ENCODE peak calls at places on chromosomes 12 and 14, in seven cellular contexts. D, S, V, U, W, P and C are unnamed samples.

GRCh38 chr14:46048127-46048526 is 603.5 kb downstream of the RPL10L start:
- DNase-seq in S (no peak), D (peak), W (peak), P (peak), V (no peak), U (peak), C (no peak)

GRCh38 chr14:91154851-91155625 is 41.2 kb downstream of the DGLUCY start:
- DNase-seq in P (no peak), W (peak), U (peak), V (peak), D (no peak), S (no peak), C (peak)

GRCh38 chr14:105193916-105194782 is 13.0 kb upstream of the NUDT14 start:
- DNase-seq in U (no peak), P (no peak), V (peak), S (no peak), D (no peak), W (no peak), C (no peak)

GRCh38 chr14:75545907-75546306 is 23.6 kb downstream of the BATF start:
- DNase-seq in W (no peak), U (no peak), D (no peak), P (no peak), S (no peak), V (no peak), C (no peak)

GRCh38 chr14:51369814-51370213 is 129.8 kb downstream of the TMX1 start:
- DNase-seq in U (peak), V (no peak), S (no peak), W (no peak), P (peak), D (no peak), C (no peak)

GRCh38 chr14:94355191-94355794 is 32.2 kb upstream of the SERPINA6 start:
- DNase-seq in D (no peak), S (peak), V (peak), U (peak), W (peak), P (peak), C (peak)

GRCh38 chr12:47822386-47822785 is 2.7 kb upstream of the HDAC7 start:
- DNase-seq in V (no peak), W (no peak), U (no peak), S (no peak), D (no peak), P (no peak), C (no peak)

GRCh38 chr12:23855813-23856212 is 93.7 kb downstream of the SOX5 start:
- DNase-seq in W (no peak), D (no peak), U (no peak), S (no peak), V (no peak), P (no peak), C (no peak)

GRCh38 chr14:21860172-21860571 is 186.6 kb upstream of the OR4E1 start:
- DNase-seq in D (no peak), P (peak), U (peak), W (no peak), S (no peak), V (peak), C (no peak)

GRCh38 chr12:123083661-123084571 is 67.0 kb downstream of the PITPNM2 start:
- DNase-seq in S (no peak), W (no peak), D (no peak), V (no peak), U (no peak), P (no peak), C (no peak)

GRCh38 chr12:113244015-113244983 is 23.0 kb downstream of the TPCN1 start:
- DNase-seq in V (peak), S (peak), W (no peak), D (no peak), P (no peak), U (no peak), C (no peak)

GRCh38 chr12:62912644-62913043 is 22.3 kb downstream of the PPM1H start:
- DNase-seq in S (no peak), P (no peak), U (no peak), D (no peak), V (no peak), W (no peak), C (no peak)

GRCh38 chr12:91811481-91812287 is 334.0 kb downstream of the BTG1 start:
- DNase-seq in W (peak), P (peak), V (peak), S (peak), U (peak), D (peak), C (peak)

GRCh38 chr12:10361084-10361483 is 28.8 kb downstream of the KLRK1 start:
- DNase-seq in W (peak), S (no peak), U (no peak), P (no peak), D (no peak), V (peak), C (no peak)

GRCh38 chr14:35688427-35688826 is 120.7 kb downstream of the RALGAPA1 start:
- DNase-seq in U (no peak), W (no peak), P (no peak), V (no peak), S (no peak), D (no peak), C (no peak)

GRCh38 chr14:69615471-69616407 is 4.3 kb downstream of the SUSD6 start:
- DNase-seq in V (peak), S (no peak), U (no peak), P (no peak), D (peak), W (peak), C (peak)

GRCh38 chr14:104214411-104214810 is 76.0 kb downstream of the KIF26A start:
- DNase-seq in U (no peak), V (no peak), S (no peak), D (no peak), P (no peak), W (no peak), C (no peak)

GRCh38 chr14:101705733-101706508 is 55.6 kb upstream of the PPP2R5C start:
- DNase-seq in D (no peak), U (no peak), S (peak), W (peak), V (peak), P (peak), C (no peak)

GRCh38 chr14:24270537-24271133 is 762 bp downstream of the RABGGTA start:
- DNase-seq in V (no peak), U (no peak), S (no peak), W (peak), P (no peak), D (no peak), C (no peak)

GRCh38 chr12:127363392-127363791 is 903.6 kb upstream of the TMEM132C start:
- DNase-seq in U (peak), D (no peak), W (no peak), V (no peak), P (peak), S (no peak), C (no peak)

GRCh38 chr12:13196302-13196921 is at the start of gene EMP1:
- DNase-seq in U (peak), W (peak), P (no peak), S (peak), V (peak), D (peak), C (peak)

GRCh38 chr14:42110167-42110566 is 503.5 kb downstream of the LRFN5 start:
- DNase-seq in V (peak), W (peak), S (no peak), U (peak), P (no peak), D (peak), C (peak)

GRCh38 chr12:11694528-11694927 is 45.1 kb downstream of the ETV6 start:
- DNase-seq in S (no peak), P (no peak), V (no peak), W (no peak), D (no peak), U (no peak), C (no peak)

GRCh38 chr14:90717916-90718315 is 98.3 kb downstream of the TTC7B start:
- DNase-seq in W (peak), U (no peak), P (peak), D (peak), S (no peak), V (peak), C (no peak)

GRCh38 chr14:103115845-103116572 is 7.3 kb upstream of the TNFAIP2 start:
- DNase-seq in U (peak), P (no peak), S (no peak), W (peak), D (no peak), V (no peak), C (no peak)

GRCh38 chr12:6722863-6723262 is 983 bp upstream of the COPS7A start:
- DNase-seq in W (no peak), V (no peak), P (no peak), S (no peak), D (no peak), U (no peak), C (no peak)

GRCh38 chr12:93886533-93887511 is 209.6 kb downstream of the CRADD start:
- DNase-seq in W (peak), U (no peak), V (no peak), S (no peak), P (no peak), D (peak), C (peak)

GRCh38 chr14:28157289-28157869 is 609.2 kb upstream of the FOXG1 start:
- DNase-seq in V (no peak), W (no peak), S (no peak), U (no peak), P (no peak), D (no peak), C (no peak)

GRCh38 chr14:35401853-35402252 is 2.7 kb downstream of the NFKBIA start:
- DNase-seq in D (no peak), U (no peak), S (no peak), W (no peak), V (peak), P (no peak), C (no peak)

DNA sequence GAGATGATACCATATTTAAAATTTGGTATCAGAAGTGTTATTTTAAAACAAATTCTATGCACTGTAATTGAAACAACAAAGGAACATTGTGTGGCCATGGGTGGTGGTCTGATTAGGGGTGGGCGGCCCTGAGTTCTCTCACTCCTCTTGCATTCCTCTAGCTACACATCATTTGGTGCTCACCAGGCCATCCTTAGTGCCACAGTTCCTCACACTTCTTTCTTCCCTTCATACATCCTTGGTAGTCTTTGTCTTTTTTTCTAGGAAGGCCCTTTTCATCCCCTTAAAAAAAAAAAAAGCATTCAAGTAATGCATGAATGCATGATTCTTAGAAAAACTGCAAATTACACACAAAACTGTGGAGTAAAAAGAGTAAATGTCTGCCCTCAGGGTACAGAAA is 2.4 kb upstream of the MANSC4 start:
- DNase-seq in S (no peak), W (peak), U (no peak), D (no peak), P (no peak), V (no peak), C (no peak)
- H3K4me3 ChIP-seq in S (peak), W (no peak), U (peak), D (no peak), P (no peak), V (no peak), C (peak)

GRCh38 chr12:131163189-131163738 is 209.6 kb downstream of the ADGRD1 start:
- DNase-seq in U (no peak), V (no peak), W (no peak), D (no peak), S (no peak), P (no peak), C (no peak)
- H3K4me3 ChIP-seq in U (no peak), V (no peak), W (no peak), D (no peak), S (no peak), P (no peak), C (no peak)

DNA sequence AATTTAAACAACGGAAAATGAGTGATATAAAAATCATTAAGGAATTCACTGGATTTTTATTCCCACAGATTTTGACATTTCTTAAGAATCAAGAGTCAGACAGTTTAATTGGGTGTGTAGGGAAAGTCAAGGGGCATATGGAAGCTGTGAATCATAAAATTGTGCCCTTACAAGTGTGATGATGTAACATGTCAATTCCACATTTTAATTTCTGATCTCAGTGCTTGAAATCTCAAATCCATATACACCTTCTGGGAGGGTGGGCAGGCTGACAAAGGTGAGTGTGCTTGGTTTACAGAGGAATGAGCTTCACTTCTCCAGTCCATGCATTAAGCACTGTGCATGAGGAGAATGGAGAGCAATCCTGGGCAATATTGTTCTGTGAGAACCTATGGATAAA is 1.0 kb upstream of the KRT6A start:
- DNase-seq in P (no peak), W (no peak), S (no peak), V (no peak), U (no peak), D (no peak), C (no peak)
- H3K4me3 ChIP-seq in P (no peak), W (no peak), S (no peak), V (no peak), U (no peak), D (no peak), C (no peak)

DNA sequence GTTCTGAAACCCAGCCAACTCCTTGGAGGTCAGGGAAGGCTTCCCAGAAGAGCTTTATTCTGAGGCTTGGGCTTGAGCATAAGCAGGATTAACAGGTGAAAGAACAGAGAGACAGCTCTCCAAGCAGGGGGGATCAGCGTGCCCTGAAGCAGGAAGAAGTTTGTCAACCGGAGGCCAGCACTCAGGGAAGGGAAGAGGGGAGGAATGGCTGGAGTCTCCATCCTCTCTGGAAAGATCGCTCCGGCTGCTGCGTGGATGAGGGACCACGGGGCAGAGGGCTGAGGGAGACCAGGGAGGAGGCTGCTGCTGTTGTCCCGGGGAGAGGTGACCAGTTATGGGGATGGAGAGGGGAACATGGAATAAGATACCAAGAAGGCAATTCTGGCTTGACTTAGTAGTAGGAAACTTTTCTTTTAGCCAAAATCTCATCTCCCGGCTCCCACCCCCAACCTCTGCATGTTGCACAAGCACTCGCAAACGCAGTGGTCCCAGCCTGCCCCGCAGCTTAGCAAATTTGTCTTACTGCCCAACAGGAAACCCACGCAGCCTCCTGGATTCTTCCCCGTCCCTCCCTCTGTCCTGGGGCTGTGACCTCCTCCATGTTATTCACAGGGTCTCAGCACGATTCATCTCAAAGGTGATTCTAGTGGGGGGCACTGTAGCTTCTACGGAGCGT is 1.2 kb upstream of the SSH1 start:
- DNase-seq in S (no peak), W (no peak), V (peak), U (no peak), D (no peak), P (no peak), C (no peak)
- H3K4me3 ChIP-seq in S (peak), W (peak), V (peak), U (no peak), D (peak), P (peak), C (peak)

GRCh38 chr14:71286126-71286525 is 378.9 kb downstream of the PCNX1 start:
- DNase-seq in S (no peak), P (no peak), W (no peak), D (no peak), V (no peak), U (no peak), C (no peak)
- H3K4me3 ChIP-seq in S (no peak), P (no peak), W (no peak), D (no peak), V (no peak), U (no peak), C (no peak)

GRCh38 chr12:69168828-69169227 is 70.5 kb upstream of the CPSF6 start:
- DNase-seq in S (no peak), U (no peak), D (no peak), P (no peak), V (no peak), W (no peak), C (no peak)

GRCh38 chr12:69161835-69162234 is 77.5 kb upstream of the CPSF6 start:
- DNase-seq in V (no peak), S (no peak), P (no peak), U (no peak), W (peak), D (no peak), C (no peak)

GRCh38 chr12:69167648-69168165 is 71.7 kb upstream of the CPSF6 start:
- DNase-seq in D (no peak), W (no peak), S (no peak), U (no peak), V (no peak), P (no peak), C (no peak)

GRCh38 chr12:69163681-69164362 is 75.5 kb upstream of the CPSF6 start:
- DNase-seq in U (no peak), S (no peak), D (no peak), P (no peak), W (no peak), V (no peak), C (no peak)
- H3K4me3 ChIP-seq in U (no peak), S (no peak), D (no peak), P (no peak), W (no peak), V (no peak), C (no peak)

GRCh38 chr12:104620761-104621531 is 164.2 kb downstream of the CHST11 start:
- DNase-seq in W (peak), D (no peak), S (no peak), P (no peak), U (no peak), V (no peak), C (no peak)
- H3K4me3 ChIP-seq in W (no peak), D (no peak), S (no peak), P (no peak), U (no peak), V (no peak), C (no peak)

GRCh38 chr12:50104614-50105366 is 982 bp downstream of the GPD1 start:
- DNase-seq in U (no peak), D (no peak), W (no peak), P (no peak), S (peak), V (peak), C (no peak)

GRCh38 chr12:50103351-50103750 is 457 bp upstream of the GPD1 start:
- DNase-seq in W (no peak), P (no peak), U (no peak), S (no peak), V (no peak), D (no peak), C (no peak)

GRCh38 chr12:50102186-50102585 is 1.6 kb upstream of the GPD1 start:
- DNase-seq in D (no peak), W (no peak), S (no peak), U (no peak), P (no peak), V (no peak), C (no peak)

GRCh38 chr12:50102648-50103309 is 1.0 kb upstream of the GPD1 start:
- DNase-seq in W (no peak), D (no peak), U (no peak), S (peak), V (no peak), P (no peak), C (no peak)

GRCh38 chr12:50103767-50104321 is at the start of gene GPD1:
- DNase-seq in U (no peak), S (peak), D (no peak), P (peak), W (peak), V (peak), C (no peak)
- H3K4me3 ChIP-seq in U (no peak), S (peak), D (no peak), P (no peak), W (no peak), V (no peak), C (no peak)

GRCh38 chr12:108852674-108853073 is 4.7 kb downstream of the SSH1 start:
- DNase-seq in D (no peak), P (no peak), U (peak), S (no peak), W (peak), V (peak), C (no peak)
- H3K4me3 ChIP-seq in D (peak), P (no peak), U (peak), S (peak), W (peak), V (peak), C (peak)